ENCODE peak calls at places on chromosomes 1 and 21, in eight cellular contexts. W is brain microvascular endothelial cell; J is mammary epithelial cell; O is AG09309; K is right cardiac atrium; E is CD8-positive, alpha-beta memory T cell; N is AG10803; Q is AG04450. U is an unnamed sample.

GRCh38 chr1:168637350-168637991 is 61.1 kb downstream of the XCL1 start:
- DNase-seq in W (no peak), J (peak), O (peak), K (no peak), E (no peak), N (no peak), Q (no peak), U (no peak)

GRCh38 chr1:170168263-170168662 is 22.5 kb downstream of the NTMT2 start:
- DNase-seq in W (no peak), J (peak), O (no peak), K (no peak), E (no peak), N (peak), Q (peak), U (no peak)

GRCh38 chr1:165284471-165284870 is 72.0 kb downstream of the LMX1A start:
- DNase-seq in W (no peak), J (no peak), O (no peak), K (no peak), E (no peak), N (no peak), Q (no peak), U (no peak)

GRCh38 chr1:212702672-212703071 is 3.0 kb upstream of the BATF3 start:
- DNase-seq in W (no peak), J (no peak), O (no peak), K (no peak), E (no peak), N (no peak), Q (no peak), U (no peak)

GRCh38 chr1:11794446-11795237 is 11.1 kb downstream of the MTHFR start:
- DNase-seq in W (no peak), J (no peak), O (no peak), K (peak), E (no peak), N (no peak), Q (no peak), U (no peak)

GRCh38 chr1:150875197-150876110 is 945 bp downstream of the ARNT start:
- DNase-seq in W (no peak), J (peak), O (no peak), K (no peak), E (no peak), N (no peak), Q (no peak), U (no peak)

GRCh38 chr1:30090421-30090820 is 633.0 kb downstream of the MATN1 start:
- DNase-seq in W (no peak), J (no peak), O (no peak), K (no peak), E (no peak), N (no peak), Q (no peak), U (no peak)

GRCh38 chr1:68378296-68379084 is 71.3 kb downstream of the RPE65 start:
- DNase-seq in W (peak), J (peak), O (no peak), K (no peak), E (no peak), N (peak), Q (no peak), U (no peak)

GRCh38 chr1:1630965-1631792 is 794 bp upstream of the MMP23B start:
- DNase-seq in W (no peak), J (no peak), O (no peak), K (peak), E (peak), N (peak), Q (no peak), U (no peak)

GRCh38 chr1:52552236-52552504 is 722 bp downstream of the TUT4 start:
- DNase-seq in W (peak), J (peak), O (peak), K (no peak), E (peak), N (peak), Q (peak), U (peak)

GRCh38 chr1:5690878-5691277 is 301.3 kb downstream of the NPHP4 start:
- DNase-seq in W (no peak), J (no peak), O (no peak), K (no peak), E (no peak), N (no peak), Q (no peak), U (no peak)

GRCh38 chr1:235864965-235865525 is 1.7 kb downstream of the LYST start:
- DNase-seq in W (no peak), J (no peak), O (no peak), K (no peak), E (no peak), N (no peak), Q (no peak), U (no peak)

GRCh38 chr1:203673550-203674411 is 47.1 kb downstream of the ATP2B4 start:
- DNase-seq in W (peak), J (peak), O (peak), K (no peak), E (peak), N (peak), Q (peak), U (peak)

GRCh38 chr1:197920345-197921117 is 3.4 kb downstream of the LHX9 start:
- DNase-seq in W (no peak), J (no peak), O (no peak), K (no peak), E (no peak), N (no peak), Q (no peak), U (no peak)

GRCh38 chr1:43774359-43774758 is 67.0 kb downstream of the ST3GAL3 start:
- DNase-seq in W (peak), J (peak), O (peak), K (no peak), E (no peak), N (peak), Q (peak), U (no peak)

GRCh38 chr1:103525114-103525606 is 339 bp upstream of the RNPC3 start:
- DNase-seq in W (no peak), J (peak), O (no peak), K (peak), E (peak), N (peak), Q (no peak), U (peak)

GRCh38 chr1:178165196-178165595 is 71.3 kb downstream of the RASAL2 start:
- DNase-seq in W (no peak), J (no peak), O (no peak), K (no peak), E (no peak), N (no peak), Q (no peak), U (no peak)

GRCh38 chr1:45612941-45613579 is 10.8 kb downstream of the CCDC17 start:
- DNase-seq in W (no peak), J (peak), O (no peak), K (no peak), E (no peak), N (no peak), Q (no peak), U (no peak)

GRCh38 chr1:193060938-193061337 is 1.5 kb downstream of the RO60 start:
- DNase-seq in W (no peak), J (peak), O (no peak), K (no peak), E (no peak), N (peak), Q (no peak), U (no peak)

GRCh38 chr1:29426701-29427279 is 190.5 kb downstream of the PTPRU start:
- DNase-seq in W (no peak), J (peak), O (no peak), K (peak), E (no peak), N (no peak), Q (no peak), U (no peak)

DNA sequence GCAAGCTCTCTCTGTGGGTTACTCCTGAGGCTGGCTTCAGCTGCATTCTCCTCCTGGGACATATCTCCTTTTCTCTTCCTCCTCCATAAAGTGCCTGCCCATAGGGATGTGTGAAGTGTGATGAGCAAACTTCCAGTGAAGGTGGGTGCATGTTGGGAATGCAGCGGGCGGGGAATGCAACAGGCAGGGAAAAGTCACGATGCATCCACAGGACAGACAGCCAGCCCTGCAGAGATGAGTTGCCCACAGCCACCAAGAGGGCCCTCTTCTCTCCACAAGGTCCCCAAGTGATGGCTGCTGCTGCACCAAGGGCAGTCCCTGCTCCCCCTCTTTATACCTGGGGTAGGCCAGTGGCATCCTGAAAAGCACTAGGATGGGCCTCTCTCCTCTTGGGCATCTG is 33.6 kb upstream of the RNF187 start:
- DNase-seq in W (no peak), J (no peak), O (no peak), K (no peak), E (no peak), N (no peak), Q (no peak), U (no peak)
- H3K4me3 ChIP-seq in W (no peak), J (no peak), O (no peak), K (no peak), E (no peak), N (no peak), Q (no peak), U (no peak)

DNA sequence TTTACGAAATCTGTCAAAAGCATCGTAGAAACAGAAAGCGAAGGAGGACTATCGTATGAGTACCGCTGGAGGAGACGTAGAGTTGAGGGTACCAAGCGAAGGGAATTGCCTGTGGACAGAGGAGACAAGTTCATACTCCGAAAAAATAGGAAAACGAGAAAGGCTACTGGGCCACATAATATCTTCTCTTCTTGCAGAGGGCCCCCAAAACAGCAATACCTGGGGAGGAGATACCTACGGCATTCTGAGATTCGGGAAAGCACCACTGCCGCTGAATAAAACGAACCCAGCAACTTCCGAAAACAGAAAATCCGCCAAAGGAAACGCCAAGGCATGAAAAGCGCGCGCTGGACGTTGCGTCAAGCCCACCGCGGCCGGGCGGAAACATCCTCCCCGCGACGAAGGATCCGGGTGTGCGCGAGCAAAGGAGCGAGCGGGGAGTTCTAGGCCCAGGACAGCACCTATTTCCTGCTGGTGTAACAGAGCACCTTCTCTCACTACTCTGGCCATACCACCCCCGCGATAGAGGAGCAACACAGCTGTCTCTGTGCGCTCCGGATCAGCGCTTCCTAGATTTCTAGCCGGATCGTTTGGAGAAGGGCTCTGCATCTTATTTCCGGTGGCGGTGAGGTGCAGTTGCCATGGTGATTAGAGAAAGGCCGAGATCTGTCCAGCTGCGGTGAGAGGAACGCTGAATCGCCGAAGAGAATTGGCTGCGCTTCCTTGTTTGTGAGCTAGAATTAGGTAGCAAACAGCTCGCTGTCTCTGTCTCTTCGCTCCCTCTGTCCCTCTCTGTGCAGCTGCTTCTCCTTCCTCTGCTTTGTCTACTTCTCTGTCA is at the start of the genes EFCAB7 and ITGB3BP:
- DNase-seq in W (peak), J (peak), O (peak), K (peak), E (peak), N (peak), Q (peak), U (peak)
- H3K4me3 ChIP-seq in W (peak), J (peak), O (peak), K (peak), E (peak), N (peak), Q (peak), U (peak)

DNA sequence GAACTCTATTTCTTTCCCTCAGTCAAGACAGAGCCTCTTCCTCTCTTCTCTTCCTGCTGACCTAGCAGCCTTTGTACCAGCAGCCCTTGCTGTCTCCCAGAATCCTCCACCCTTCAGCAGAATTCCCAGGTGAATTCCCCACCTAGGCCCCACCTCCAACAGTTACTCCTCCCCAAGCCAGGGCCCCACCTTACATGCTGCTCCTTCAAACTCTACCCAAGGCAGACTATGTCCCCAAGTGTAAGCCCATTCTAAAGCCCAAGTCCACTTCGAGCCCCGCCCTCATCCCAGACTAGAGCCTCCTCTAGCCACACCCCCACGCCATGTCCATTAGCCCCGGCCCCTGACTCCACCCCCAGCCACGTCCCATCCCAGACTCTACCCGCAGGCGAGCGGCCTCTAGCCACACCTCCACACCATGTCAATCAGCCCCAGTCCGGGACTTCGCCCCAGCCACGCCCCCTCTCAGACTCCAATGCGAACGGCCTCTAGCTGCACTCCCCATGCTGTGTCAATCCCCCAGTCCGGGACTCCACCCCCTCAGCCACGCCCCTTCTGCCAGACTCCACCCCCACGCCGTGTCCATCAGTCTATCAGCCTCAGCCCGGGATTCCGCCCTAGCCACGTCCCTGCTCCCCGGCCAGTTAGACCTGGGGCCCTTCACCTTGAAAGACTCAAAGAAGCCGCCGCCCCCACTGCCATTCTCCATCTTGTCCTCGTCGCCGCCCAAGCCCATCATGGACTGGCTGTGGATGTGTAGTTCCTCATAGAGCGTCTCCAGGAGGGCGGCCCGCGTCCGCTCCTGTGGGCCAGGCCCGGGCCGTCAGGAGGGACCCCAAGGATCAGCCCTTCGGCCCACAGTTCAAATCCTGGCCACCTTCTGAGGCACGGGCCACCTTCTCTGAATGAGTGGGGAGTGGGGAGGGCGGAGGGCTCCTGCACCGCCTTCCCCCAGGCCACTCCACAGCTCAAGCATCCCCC is 61.3 kb downstream of the RAP1GAP start:
- DNase-seq in W (peak), J (peak), O (no peak), K (peak), E (no peak), N (peak), Q (peak), U (peak)
- H3K4me3 ChIP-seq in W (peak), J (no peak), O (no peak), K (no peak), E (no peak), N (no peak), Q (no peak), U (no peak)

DNA sequence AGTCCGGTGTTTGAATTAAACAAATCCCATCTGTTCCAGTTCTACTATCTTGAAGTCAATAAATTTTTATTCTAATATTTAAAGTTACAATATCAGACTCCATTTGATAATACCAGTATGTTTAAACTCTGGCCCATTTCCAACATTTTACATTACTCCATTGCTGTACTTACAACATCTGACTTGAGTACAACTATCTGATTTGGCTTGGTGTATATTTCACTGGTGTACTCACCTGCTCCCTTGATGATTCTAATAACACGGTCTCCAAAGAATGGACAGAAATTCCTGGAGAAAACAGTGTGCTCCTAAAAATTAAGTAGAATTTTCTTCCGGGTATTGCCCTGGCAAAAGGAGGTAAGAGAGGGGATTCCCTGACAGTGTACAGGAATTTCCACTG is 680.5 kb upstream of the ADAMTS5 start:
- DNase-seq in W (no peak), J (peak), O (no peak), K (no peak), E (no peak), N (no peak), Q (no peak), U (no peak)
- H3K4me3 ChIP-seq in W (no peak), J (no peak), O (no peak), K (no peak), E (no peak), N (no peak), Q (no peak), U (no peak)

GRCh38 chr21:29676395-29676794 is 263.4 kb downstream of the GRIK1 start:
- DNase-seq in W (no peak), J (no peak), O (no peak), K (no peak), E (no peak), N (no peak), Q (no peak), U (no peak)
- H3K4me3 ChIP-seq in W (no peak), J (no peak), O (no peak), K (no peak), E (no peak), N (no peak), Q (no peak), U (no peak)

DNA sequence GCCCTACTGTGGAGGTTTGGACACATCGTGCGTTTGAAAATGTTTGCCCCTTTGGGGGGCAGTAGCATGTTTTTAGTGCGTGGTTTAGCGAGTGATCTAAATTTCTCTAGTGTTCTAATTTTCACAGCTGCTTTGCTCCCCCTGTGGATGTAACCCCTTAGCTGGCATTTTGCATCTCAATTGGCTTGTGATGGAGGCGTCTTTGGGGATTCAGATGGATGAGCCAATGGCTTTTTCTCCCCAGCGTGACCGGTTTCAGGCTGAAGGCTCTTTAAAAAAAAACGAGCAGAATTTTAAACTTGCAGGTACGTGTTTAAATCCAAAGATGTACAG is 842 bp downstream of the CDC7 start:
- DNase-seq in W (peak), J (no peak), O (no peak), K (no peak), E (no peak), N (peak), Q (no peak), U (peak)
- H3K4me3 ChIP-seq in W (peak), J (peak), O (peak), K (peak), E (peak), N (peak), Q (peak), U (peak)

GRCh38 chr1:200372095-200372884 is 37.5 kb downstream of the ZNF281 start:
- DNase-seq in W (peak), J (peak), O (peak), K (no peak), E (no peak), N (peak), Q (peak), U (no peak)
- H3K4me3 ChIP-seq in W (no peak), J (no peak), O (no peak), K (no peak), E (no peak), N (no peak), Q (no peak), U (no peak)

DNA sequence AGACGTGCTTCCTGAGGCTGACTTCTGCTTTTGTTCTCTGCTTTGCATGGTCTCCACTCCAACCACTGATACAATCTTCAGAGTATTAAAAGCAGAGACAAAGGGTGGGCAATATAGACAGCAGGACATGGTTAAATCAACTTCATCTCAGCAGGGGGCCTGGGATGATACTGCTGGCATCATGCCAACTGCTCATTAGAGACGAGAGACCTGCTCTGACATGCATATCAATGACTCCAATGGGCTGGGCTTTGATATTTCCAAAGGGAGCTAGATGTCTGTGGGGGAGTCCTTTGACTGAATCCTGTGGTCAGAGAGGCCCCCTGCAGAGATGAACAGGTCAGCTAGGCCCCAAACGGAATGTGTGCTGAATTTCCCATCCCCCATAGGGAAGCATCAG is 106.6 kb downstream of the ACTL8 start:
- DNase-seq in W (peak), J (peak), O (no peak), K (no peak), E (no peak), N (no peak), Q (no peak), U (no peak)
- H3K4me3 ChIP-seq in W (no peak), J (no peak), O (no peak), K (no peak), E (no peak), N (no peak), Q (no peak), U (no peak)

GRCh38 chr21:29985866-29986265 is 46.1 kb upstream of the GRIK1 start:
- DNase-seq in W (no peak), J (no peak), O (no peak), K (no peak), E (no peak), N (no peak), Q (no peak), U (no peak)
- H3K4me3 ChIP-seq in W (no peak), J (no peak), O (no peak), K (no peak), E (no peak), N (no peak), Q (no peak), U (no peak)